ENCODE peak calls at places on chromosomes 2 and 18, in ten cellular contexts. C is heart right ventricle, X is SK-N-SH, S is heart left ventricle, T is psoas muscle, W is MM.1S, M is OCI-LY7, J is A673, I is HepG2, R is H9. Y is an unnamed sample.

GRCh38 chr2:161246301-161246700 is 61.9 kb upstream of the PSMD14 start:
- DNase-seq in R (no peak), J (peak), M (no peak), S (no peak), X (no peak), I (no peak), C (no peak), W (no peak), T (no peak), Y (no peak)

GRCh38 chr2:60886962-60887361 is 5.6 kb downstream of the REL start:
- DNase-seq in W (no peak), S (no peak), J (no peak), R (no peak), I (no peak), C (no peak), M (no peak), T (no peak), X (no peak), Y (no peak)

GRCh38 chr2:203796278-203796677 is 71.3 kb upstream of the CTLA4 start:
- DNase-seq in W (no peak), S (no peak), T (no peak), R (no peak), M (peak), I (no peak), C (no peak), J (no peak), X (no peak), Y (no peak)

GRCh38 chr2:9897796-9898195 is 53.7 kb upstream of the GRHL1 start:
- DNase-seq in I (no peak), T (no peak), X (no peak), W (no peak), C (no peak), S (no peak), R (no peak), M (no peak), J (peak), Y (peak)

GRCh38 chr2:97715951-97716694 is 2.7 kb downstream of the ZAP70 start:
- DNase-seq in I (no peak), C (no peak), J (no peak), R (no peak), M (no peak), T (no peak), S (no peak), W (no peak), X (no peak), Y (no peak)

GRCh38 chr2:140972724-140973123 is 1158.1 kb downstream of the LRP1B start:
- DNase-seq in M (no peak), X (no peak), T (no peak), S (no peak), I (no peak), J (no peak), W (no peak), R (no peak), C (no peak), Y (no peak)

GRCh38 chr18:27213123-27213717 is 28.1 kb upstream of the CHST9 start:
- DNase-seq in I (no peak), X (no peak), J (peak), T (no peak), R (no peak), S (no peak), M (no peak), C (no peak), W (peak), Y (peak)

GRCh38 chr2:45649855-45650806 is 1.3 kb upstream of the PRKCE start:
- DNase-seq in S (peak), I (peak), J (peak), W (peak), R (peak), C (peak), X (peak), T (peak), M (peak), Y (peak)

GRCh38 chr2:60559880-60560279 is 6.4 kb upstream of the BCL11A start:
- DNase-seq in M (no peak), R (no peak), X (no peak), T (no peak), J (no peak), S (no peak), W (no peak), I (no peak), C (no peak), Y (no peak)

GRCh38 chr2:45759310-45759851 is 107.9 kb downstream of the PRKCE start:
- DNase-seq in W (no peak), C (no peak), T (peak), M (no peak), R (no peak), I (no peak), J (no peak), S (peak), X (peak), Y (peak)

GRCh38 chr18:8260319-8260718 is 348.9 kb upstream of the RAB12 start:
- DNase-seq in M (no peak), S (no peak), X (no peak), T (no peak), I (no peak), C (no peak), W (no peak), J (no peak), R (peak), Y (no peak)

GRCh38 chr2:43605079-43605655 is 9.3 kb upstream of the THADA start:
- DNase-seq in X (peak), M (peak), S (no peak), J (peak), C (no peak), T (no peak), I (peak), R (peak), W (peak), Y (peak)

GRCh38 chr18:8752329-8752728 is 47.0 kb downstream of the MTCL1 start:
- DNase-seq in C (no peak), M (no peak), T (no peak), X (no peak), R (no peak), J (no peak), W (no peak), I (no peak), S (no peak), Y (no peak)

GRCh38 chr2:107737764-107738163 is 88.9 kb upstream of the RGPD4 start:
- DNase-seq in S (no peak), J (no peak), W (no peak), M (no peak), I (no peak), C (no peak), T (no peak), X (no peak), R (no peak), Y (no peak)

GRCh38 chr2:107742460-107743027 is 84.1 kb upstream of the RGPD4 start:
- DNase-seq in C (no peak), M (no peak), T (no peak), W (no peak), I (no peak), X (no peak), J (no peak), S (no peak), R (no peak), Y (no peak)

GRCh38 chr2:107738268-107738667 is 88.4 kb upstream of the RGPD4 start:
- DNase-seq in X (no peak), R (no peak), M (no peak), T (no peak), S (no peak), J (no peak), I (no peak), W (no peak), C (no peak), Y (no peak)

GRCh38 chr2:107743274-107743673 is 83.4 kb upstream of the RGPD4 start:
- DNase-seq in X (no peak), R (no peak), J (no peak), M (no peak), T (no peak), S (no peak), W (no peak), C (no peak), I (no peak), Y (no peak)

GRCh38 chr2:107740300-107740699 is 86.4 kb upstream of the RGPD4 start:
- DNase-seq in J (no peak), W (no peak), M (no peak), T (no peak), C (no peak), R (no peak), X (no peak), I (no peak), S (no peak), Y (no peak)
- H3K27ac ChIP-seq in J (no peak), W (no peak), M (no peak), T (no peak), C (no peak), R (no peak), X (no peak), I (no peak), S (no peak), Y (no peak)

GRCh38 chr2:158191569-158191968 is 89.9 kb downstream of the UPP2 start:
- DNase-seq in T (no peak), I (peak), R (no peak), S (peak), W (no peak), M (no peak), J (peak), C (peak), X (no peak), Y (no peak)
- TF ChIP-seq CTCF in T (no peak), I (no peak), R (no peak), S (no peak), W (no peak), M (no peak), J (no peak), C (no peak), X (no peak), Y (no peak)

GRCh38 chr2:54755641-54756326 is 32.3 kb downstream of the EML6 start:
- DNase-seq in T (no peak), M (peak), W (peak), R (no peak), I (no peak), C (no peak), X (no peak), J (no peak), S (no peak), Y (no peak)

GRCh38 chr2:54752439-54752838 is 29.0 kb downstream of the EML6 start:
- DNase-seq in T (no peak), M (no peak), W (no peak), J (no peak), I (no peak), X (no peak), S (no peak), R (no peak), C (no peak), Y (no peak)

GRCh38 chr2:54760310-54760709 is 36.8 kb downstream of the EML6 start:
- DNase-seq in J (no peak), W (peak), C (no peak), R (no peak), I (no peak), M (peak), X (no peak), T (no peak), S (no peak), Y (no peak)

DNA sequence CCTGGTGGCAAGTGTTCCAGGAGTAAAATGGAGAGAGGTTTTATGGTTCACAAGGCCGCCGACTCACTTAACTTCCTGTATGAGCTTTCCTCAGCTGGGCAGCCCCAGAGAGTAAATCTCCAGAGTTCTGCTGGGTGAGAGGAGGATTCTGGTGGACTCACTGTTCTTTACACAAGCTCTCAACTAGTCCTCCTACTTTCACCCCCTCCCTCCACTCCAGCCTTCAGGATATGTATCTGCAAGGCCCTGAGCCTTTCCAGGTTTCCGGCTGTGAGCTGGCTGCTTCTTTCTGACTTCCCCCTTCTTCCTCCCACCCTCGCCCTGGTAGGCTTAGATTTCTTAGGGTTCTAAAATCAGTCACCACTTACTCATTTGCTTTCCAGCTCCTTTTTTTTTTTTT is 34.0 kb downstream of the EML6 start:
- DNase-seq in I (no peak), X (no peak), R (peak), J (no peak), W (peak), M (peak), S (no peak), T (no peak), C (no peak), Y (no peak)
- H3K27ac ChIP-seq in I (no peak), X (no peak), R (no peak), J (no peak), W (peak), M (peak), S (no peak), T (no peak), C (no peak), Y (no peak)

DNA sequence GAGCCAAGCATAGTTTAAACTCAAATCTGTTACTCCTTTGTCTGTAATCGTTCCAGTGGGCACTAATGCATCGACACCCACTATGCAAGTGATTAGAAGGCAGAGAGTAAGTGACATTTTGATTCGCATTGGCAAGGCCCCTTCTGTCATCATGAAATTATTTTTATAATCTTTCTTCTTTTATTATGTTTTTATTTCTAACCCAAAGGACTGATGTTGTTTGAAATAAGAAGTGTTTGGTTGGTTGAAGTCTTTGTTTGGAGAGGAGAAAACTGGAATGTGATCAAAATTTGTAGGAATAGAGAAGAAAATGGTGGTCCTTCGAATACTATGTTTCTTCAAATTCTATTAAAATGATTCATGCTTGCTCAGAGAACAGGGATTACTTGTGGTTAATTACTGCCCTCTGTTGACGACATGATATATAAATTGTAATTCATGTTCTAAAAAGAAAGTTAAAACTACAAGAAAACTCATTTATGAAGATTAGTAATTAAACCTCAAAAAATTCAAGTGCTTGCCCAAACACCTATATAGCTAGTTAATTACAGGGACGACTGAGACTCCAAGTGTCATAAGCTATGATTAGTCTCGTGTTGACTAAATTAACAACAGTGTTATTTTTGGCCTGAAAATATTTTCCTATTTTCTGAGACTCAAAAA is 26.4 kb upstream of the TFPI start:
- DNase-seq in S (no peak), R (no peak), I (peak), T (no peak), M (peak), J (peak), W (peak), X (peak), C (no peak), Y (no peak)
- TF ChIP-seq CTCF in S (peak), R (peak), I (peak), T (peak), M (peak), J (peak), W (peak), X (peak), C (peak), Y (no peak)

DNA sequence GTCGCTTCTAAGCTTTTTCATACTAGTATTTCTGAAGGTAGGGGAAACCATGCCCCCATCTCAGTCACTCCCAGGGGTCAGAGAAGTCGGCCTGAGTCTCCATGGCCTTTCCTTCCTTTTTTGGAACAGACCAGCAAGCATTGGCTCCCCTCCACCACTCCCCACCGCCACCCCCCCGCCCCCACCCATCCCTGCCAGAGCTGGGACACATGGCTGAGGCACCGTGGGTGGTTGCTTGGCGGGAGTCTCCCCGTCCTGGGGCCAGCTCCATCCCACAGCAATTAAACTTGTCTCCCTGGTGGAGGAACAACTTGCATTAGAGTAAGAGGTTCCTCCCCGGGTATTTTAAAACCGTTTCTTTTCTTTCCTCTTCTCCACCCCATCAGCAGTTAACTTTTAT is 100.8 kb upstream of the TFPI start:
- DNase-seq in X (no peak), M (no peak), S (no peak), C (no peak), T (no peak), J (no peak), R (peak), W (no peak), I (no peak), Y (no peak)
- H3K27ac ChIP-seq in X (no peak), M (no peak), S (no peak), C (no peak), T (no peak), J (no peak), R (no peak), W (no peak), I (no peak), Y (no peak)

GRCh38 chr2:147483293-147483669 is 361.5 kb upstream of the ACVR2A start:
- DNase-seq in X (no peak), R (no peak), C (no peak), I (no peak), J (no peak), S (no peak), M (no peak), W (no peak), T (no peak), Y (no peak)
- TF ChIP-seq CTCF in X (no peak), R (no peak), C (no peak), I (no peak), J (no peak), S (no peak), M (no peak), W (no peak), T (no peak), Y (no peak)

DNA sequence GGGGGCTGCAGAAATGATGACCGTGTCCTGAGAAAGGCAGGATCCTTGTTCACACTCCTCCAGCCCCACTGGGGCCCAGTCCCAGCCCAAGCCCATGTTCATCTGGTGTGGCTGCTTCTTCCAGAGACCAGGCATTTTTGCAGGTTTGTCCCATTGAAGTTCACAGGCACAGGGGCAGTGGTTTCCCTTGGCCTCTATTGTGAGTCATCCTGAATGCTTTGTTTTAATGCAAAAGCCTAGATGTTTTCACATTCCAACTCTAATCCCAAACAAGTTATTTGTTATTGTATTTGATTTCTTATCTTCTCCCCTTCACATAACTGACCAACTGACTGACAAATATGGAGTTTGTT is 426.4 kb upstream of the ID2 start:
- DNase-seq in M (no peak), S (no peak), T (no peak), I (no peak), R (peak), W (no peak), C (no peak), X (no peak), J (no peak), Y (no peak)
- H3K27ac ChIP-seq in M (no peak), S (no peak), T (no peak), I (no peak), R (no peak), W (no peak), C (no peak), X (no peak), J (no peak), Y (no peak)

GRCh38 chr18:61432590-61432989 is 99.4 kb downstream of the CDH20 start:
- DNase-seq in I (no peak), J (no peak), C (no peak), R (no peak), S (no peak), W (no peak), T (no peak), M (no peak), X (no peak), Y (no peak)

DNA sequence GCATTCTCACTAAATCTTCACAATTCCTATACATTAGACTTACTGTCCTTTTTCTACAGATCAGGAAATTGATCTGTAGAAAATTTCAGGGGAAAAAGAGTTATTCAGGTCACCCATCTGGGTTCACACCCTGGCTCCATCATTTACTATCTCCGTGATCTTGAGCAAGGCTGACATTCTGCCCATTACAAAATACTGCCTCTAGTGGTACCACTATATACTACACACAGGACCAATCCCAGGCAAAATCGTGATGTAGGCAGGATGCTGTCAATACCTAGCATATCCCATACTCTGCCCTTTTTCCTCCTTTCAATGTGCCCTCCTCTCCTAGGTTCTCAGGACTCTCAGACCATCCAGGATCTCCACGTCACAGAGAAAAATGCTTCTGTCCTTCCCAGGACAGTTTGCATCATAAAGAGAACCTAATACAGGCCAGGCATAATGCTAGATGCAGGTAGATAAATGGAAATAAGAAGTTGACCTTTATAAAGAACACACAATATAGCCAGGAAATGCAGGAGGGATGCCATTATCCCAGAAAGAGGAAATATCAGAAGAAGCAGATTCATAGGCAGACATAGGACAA is 101.9 kb downstream of the CDH20 start:
- DNase-seq in X (peak), C (no peak), W (no peak), S (no peak), R (peak), J (peak), I (peak), T (no peak), M (peak), Y (peak)
- TF ChIP-seq CTCF in X (peak), C (peak), W (peak), S (no peak), R (peak), J (peak), I (peak), T (no peak), M (peak), Y (peak)

GRCh38 chr2:6770006-6770405 is 95.7 kb downstream of the CMPK2 start:
- DNase-seq in X (peak), J (no peak), W (no peak), R (no peak), I (no peak), S (no peak), M (no peak), T (no peak), C (no peak), Y (no peak)

GRCh38 chr2:6772366-6772710 is 93.4 kb downstream of the CMPK2 start:
- DNase-seq in I (no peak), R (peak), X (peak), J (peak), C (no peak), T (no peak), W (no peak), S (no peak), M (peak), Y (peak)

GRCh38 chr2:6773007-6773693 is 92.6 kb downstream of the CMPK2 start:
- DNase-seq in I (peak), C (peak), T (peak), X (peak), M (peak), S (peak), J (peak), W (peak), R (peak), Y (peak)

GRCh38 chr2:6773694-6774044 is 92.0 kb downstream of the CMPK2 start:
- DNase-seq in T (no peak), C (no peak), J (no peak), M (no peak), W (no peak), R (no peak), S (no peak), I (no peak), X (no peak), Y (no peak)

GRCh38 chr2:6771539-6772365 is 94.0 kb downstream of the CMPK2 start:
- DNase-seq in R (peak), M (peak), X (no peak), C (no peak), J (no peak), I (no peak), S (no peak), W (no peak), T (no peak), Y (peak)
- H3K27ac ChIP-seq in R (no peak), M (no peak), X (no peak), C (no peak), J (no peak), I (no peak), S (no peak), W (no peak), T (no peak), Y (peak)